ENCODE peak calls at places on chromosomes 4 and X, in ten cellular contexts. N is foreskin fibroblast; R is AG20443; S is IMR-90; Y is astrocyte; U is D341Med; H is fibroblast of lung; F is effector memory CD4-positive, alpha-beta T cell; J is NCI-H345; I is pons. O is an unnamed sample.

GRCh38 chr4:187208641-187209040 is 485.0 kb upstream of the FAT1 start:
- DNase-seq in N (no peak), U (no peak), F (no peak), Y (no peak), R (no peak), J (no peak), S (no peak), H (no peak), I (no peak), O (no peak)

GRCh38 chrX:132171478-132171877 is 43.7 kb upstream of the FRMD7 start:
- DNase-seq in N (no peak), Y (no peak), F (no peak), S (peak; percentile 0), R (no peak), I (no peak), J (no peak), U (no peak), H (no peak), O (no peak)

GRCh38 chr4:2433609-2434350 is 15.0 kb downstream of the CFAP99 start:
- DNase-seq in S (no peak), U (no peak), F (no peak), N (no peak), R (no peak), Y (no peak), J (no peak), H (no peak), I (peak; percentile 59), O (no peak)

GRCh38 chr4:138175337-138175794 is 66.8 kb downstream of the SLC7A11 start:
- DNase-seq in R (no peak), F (no peak), U (peak; percentile 36), I (peak; percentile 36), N (peak; percentile 43), Y (peak; percentile 38), J (peak; percentile 85), H (peak; percentile 49), S (peak; percentile 61), O (no peak)

GRCh38 chrX:37543324-37543723 is 28.1 kb upstream of the LANCL3 start:
- DNase-seq in Y (no peak), R (no peak), S (no peak), I (no peak), F (no peak), J (no peak), N (no peak), H (no peak), U (no peak), O (no peak)

GRCh38 chr4:167100120-167100519 is 134.2 kb downstream of the SPOCK3 start:
- DNase-seq in R (no peak), H (peak; percentile 62), S (no peak), J (peak; percentile 36), F (no peak), U (no peak), Y (peak; percentile 50), N (peak; percentile 57), I (peak; percentile 97), O (no peak)

GRCh38 chr4:86653237-86653865 is 59.2 kb downstream of the PTPN13 start:
- DNase-seq in F (no peak), R (no peak), Y (no peak), U (no peak), H (no peak), S (no peak), I (no peak), N (peak; percentile 8), J (no peak), O (no peak)

GRCh38 chrX:137926090-137926489 is 360.2 kb downstream of the ZIC3 start:
- DNase-seq in R (no peak), J (no peak), S (no peak), N (no peak), I (peak; percentile 44), U (no peak), H (no peak), Y (no peak), F (no peak), O (no peak)

GRCh38 chr4:163109967-163110366 is 56.7 kb downstream of the NAF1 start:
- DNase-seq in R (no peak), H (no peak), Y (no peak), U (no peak), N (no peak), S (no peak), I (no peak), F (no peak), J (peak; percentile 50), O (peak; percentile 7)

GRCh38 chrX:1394731-1395501 is 3.0 kb upstream of the SLC25A6 start:
- DNase-seq in U (no peak), N (no peak), J (no peak), Y (no peak), S (no peak), R (peak; percentile 55), F (no peak), I (no peak), H (no peak), O (peak; percentile 50)

GRCh38 chrX:19855700-19856381 is 31.6 kb downstream of the SH3KBP1 start:
- DNase-seq in U (no peak), J (no peak), R (peak; percentile 36), I (no peak), S (no peak), N (no peak), F (no peak), H (peak; percentile 74), Y (peak; percentile 70), O (no peak)

GRCh38 chr4:126215759-126216158 is 901.0 kb downstream of the FAT4 start:
- DNase-seq in H (no peak), J (no peak), N (no peak), R (no peak), S (no peak), I (no peak), Y (no peak), F (no peak), U (no peak), O (no peak)

GRCh38 chr4:138312536-138312911 is 70.4 kb upstream of the SLC7A11 start:
- DNase-seq in F (no peak), U (no peak), N (no peak), J (no peak), H (no peak), S (no peak), Y (no peak), I (no peak), R (no peak), O (no peak)

GRCh38 chr4:90603540-90603939 is 476.3 kb downstream of the CCSER1 start:
- DNase-seq in N (no peak), R (no peak), S (no peak), J (no peak), F (no peak), Y (no peak), H (no peak), I (peak; percentile 15), U (no peak), O (no peak)